ENCODE peak calls at places on chromosomes 1 and 21, in nine cellular contexts. One of them, this sample, is unnamed.
A peak's percentile ranks its signal among the peaks of the same experiment; 100 is the strongest.

GRCh38 chr21:32878654-32879053 is 107.1 kb upstream of the PAXBP1 start:
- DNase-seq in uterus: no peak
- DNase-seq in astrocyte of the spinal cord: no peak
- DNase-seq in neural crest cell: no peak
- DNase-seq in HFF-Myc: no peak
- DNase-seq in sigmoid colon: no peak
- DNase-seq in fibroblast of the aortic adventitia: no peak
- DNase-seq in CD8-positive, alpha-beta T cell: no peak
- DNase-seq in tibial nerve: peak; percentile 48
- DNase-seq in this sample: no peak

GRCh38 chr1:75203415-75204277 is 69.5 kb downstream of the LHX8 start:
- DNase-seq in HFF-Myc: peak; percentile 9
- DNase-seq in tibial nerve: peak; percentile 8
- DNase-seq in fibroblast of the aortic adventitia: peak; percentile 59
- DNase-seq in CD8-positive, alpha-beta T cell: no peak
- DNase-seq in sigmoid colon: no peak
- DNase-seq in astrocyte of the spinal cord: peak; percentile 52
- DNase-seq in neural crest cell: peak; percentile 24
- DNase-seq in uterus: no peak
- DNase-seq in this sample: no peak

GRCh38 chr1:48488721-48489120 is 16.7 kb upstream of the SPATA6 start:
- DNase-seq in neural crest cell: no peak
- DNase-seq in fibroblast of the aortic adventitia: no peak
- DNase-seq in HFF-Myc: no peak
- DNase-seq in sigmoid colon: no peak
- DNase-seq in astrocyte of the spinal cord: no peak
- DNase-seq in uterus: no peak
- DNase-seq in tibial nerve: no peak
- DNase-seq in CD8-positive, alpha-beta T cell: no peak
- DNase-seq in this sample: no peak

GRCh38 chr21:44374601-44375280 is 21.3 kb downstream of the TRPM2 start:
- DNase-seq in sigmoid colon: no peak
- DNase-seq in CD8-positive, alpha-beta T cell: no peak
- DNase-seq in neural crest cell: no peak
- DNase-seq in tibial nerve: no peak
- DNase-seq in HFF-Myc: no peak
- DNase-seq in astrocyte of the spinal cord: no peak
- DNase-seq in uterus: no peak
- DNase-seq in fibroblast of the aortic adventitia: no peak
- DNase-seq in this sample: no peak

GRCh38 chr1:8370928-8371327 is 53.0 kb downstream of the SLC45A1 start:
- DNase-seq in fibroblast of the aortic adventitia: peak; percentile 58
- DNase-seq in HFF-Myc: no peak
- DNase-seq in tibial nerve: no peak
- DNase-seq in neural crest cell: no peak
- DNase-seq in astrocyte of the spinal cord: no peak
- DNase-seq in CD8-positive, alpha-beta T cell: no peak
- DNase-seq in sigmoid colon: peak; percentile 88
- DNase-seq in uterus: peak; percentile 59
- DNase-seq in this sample: no peak

GRCh38 chr1:32250893-32251716 is at the start of gene LCK:
- DNase-seq in fibroblast of the aortic adventitia: no peak
- DNase-seq in CD8-positive, alpha-beta T cell: peak; percentile 64
- DNase-seq in HFF-Myc: no peak
- DNase-seq in neural crest cell: no peak
- DNase-seq in sigmoid colon: no peak
- DNase-seq in tibial nerve: no peak
- DNase-seq in uterus: no peak
- DNase-seq in astrocyte of the spinal cord: no peak
- DNase-seq in this sample: no peak

GRCh38 chr1:49060766-49061165 is 284.1 kb upstream of the BEND5 start:
- DNase-seq in astrocyte of the spinal cord: peak; percentile 81
- DNase-seq in sigmoid colon: no peak
- DNase-seq in tibial nerve: no peak
- DNase-seq in fibroblast of the aortic adventitia: peak; percentile 56
- DNase-seq in HFF-Myc: no peak
- DNase-seq in CD8-positive, alpha-beta T cell: no peak
- DNase-seq in neural crest cell: no peak
- DNase-seq in uterus: no peak
- DNase-seq in this sample: no peak

GRCh38 chr1:86965012-86965826 is 50.8 kb downstream of the HS2ST1 start:
- DNase-seq in uterus: no peak
- DNase-seq in astrocyte of the spinal cord: peak; percentile 36
- DNase-seq in sigmoid colon: no peak
- DNase-seq in tibial nerve: peak; percentile 50
- DNase-seq in fibroblast of the aortic adventitia: peak; percentile 74
- DNase-seq in HFF-Myc: no peak
- DNase-seq in CD8-positive, alpha-beta T cell: peak; percentile 23
- DNase-seq in neural crest cell: no peak
- DNase-seq in this sample: no peak

GRCh38 chr1:188778578-188778977 is 1699.1 kb downstream of the BRINP3 start:
- DNase-seq in astrocyte of the spinal cord: peak; percentile 16
- DNase-seq in tibial nerve: no peak
- DNase-seq in neural crest cell: no peak
- DNase-seq in sigmoid colon: no peak
- DNase-seq in fibroblast of the aortic adventitia: no peak
- DNase-seq in uterus: no peak
- DNase-seq in CD8-positive, alpha-beta T cell: no peak
- DNase-seq in HFF-Myc: no peak
- DNase-seq in this sample: no peak

DNA sequence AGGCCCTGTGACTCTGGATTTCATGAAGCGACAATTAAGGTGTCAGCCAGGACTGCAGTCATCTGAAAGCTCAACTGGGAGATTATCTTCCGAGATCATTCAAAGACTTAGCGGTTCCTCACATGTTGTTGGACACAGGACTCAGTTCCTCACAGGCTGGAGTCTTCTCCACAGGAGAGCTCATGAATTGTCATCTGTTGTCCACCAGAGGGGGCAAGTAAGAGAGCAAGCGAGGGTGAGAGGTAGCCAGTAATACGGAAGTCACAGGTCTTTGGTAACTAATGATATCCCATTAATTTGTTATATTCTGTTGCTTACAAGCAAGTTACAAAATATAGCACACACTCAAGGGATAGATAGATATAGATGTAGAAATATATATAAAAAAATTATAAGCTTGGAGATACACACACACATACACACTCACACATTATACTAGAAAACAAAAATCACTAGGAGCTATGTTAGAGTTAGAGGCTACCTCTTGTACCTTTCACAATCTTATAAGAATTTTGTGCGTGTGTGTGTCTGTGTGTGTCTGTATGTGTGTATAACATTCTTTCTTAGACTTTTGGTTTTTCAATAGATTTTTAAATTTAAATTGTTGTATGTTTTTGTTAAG is 1695.3 kb downstream of the BRINP3 start:
- DNase-seq in astrocyte of the spinal cord: peak; percentile 41
- DNase-seq in neural crest cell: peak; percentile 8
- DNase-seq in fibroblast of the aortic adventitia: peak; percentile 1
- DNase-seq in tibial nerve: no peak
- DNase-seq in sigmoid colon: no peak
- DNase-seq in HFF-Myc: no peak
- DNase-seq in CD8-positive, alpha-beta T cell: no peak
- DNase-seq in uterus: no peak
- DNase-seq in this sample: no peak
- TF ChIP-seq CTCF in astrocyte of the spinal cord: peak; percentile 64
- TF ChIP-seq CTCF in neural crest cell: peak; percentile 77
- TF ChIP-seq CTCF in fibroblast of the aortic adventitia: no peak
- TF ChIP-seq CTCF in tibial nerve: no peak
- TF ChIP-seq CTCF in sigmoid colon: no peak
- TF ChIP-seq CTCF in HFF-Myc: peak; percentile 13
- TF ChIP-seq CTCF in CD8-positive, alpha-beta T cell: no peak
- TF ChIP-seq CTCF in uterus: no peak
- TF ChIP-seq CTCF in this sample: peak; percentile 66

GRCh38 chr1:226916497-226916896 is 23.6 kb upstream of the COQ8A start:
- DNase-seq in tibial nerve: no peak
- DNase-seq in HFF-Myc: no peak
- DNase-seq in uterus: no peak
- DNase-seq in CD8-positive, alpha-beta T cell: no peak
- DNase-seq in sigmoid colon: no peak
- DNase-seq in fibroblast of the aortic adventitia: no peak
- DNase-seq in astrocyte of the spinal cord: no peak
- DNase-seq in neural crest cell: no peak
- DNase-seq in this sample: no peak

GRCh38 chr1:226920446-226920894 is 19.6 kb upstream of the COQ8A start:
- DNase-seq in astrocyte of the spinal cord: no peak
- DNase-seq in CD8-positive, alpha-beta T cell: no peak
- DNase-seq in HFF-Myc: no peak
- DNase-seq in fibroblast of the aortic adventitia: no peak
- DNase-seq in tibial nerve: no peak
- DNase-seq in sigmoid colon: no peak
- DNase-seq in neural crest cell: no peak
- DNase-seq in uterus: no peak
- DNase-seq in this sample: no peak

GRCh38 chr1:226921504-226921903 is 18.6 kb upstream of the COQ8A start:
- DNase-seq in HFF-Myc: no peak
- DNase-seq in CD8-positive, alpha-beta T cell: no peak
- DNase-seq in sigmoid colon: no peak
- DNase-seq in uterus: no peak
- DNase-seq in tibial nerve: no peak
- DNase-seq in neural crest cell: no peak
- DNase-seq in fibroblast of the aortic adventitia: no peak
- DNase-seq in astrocyte of the spinal cord: no peak
- DNase-seq in this sample: no peak

GRCh38 chr1:226919587-226919986 is 20.5 kb upstream of the COQ8A start:
- DNase-seq in CD8-positive, alpha-beta T cell: no peak
- DNase-seq in sigmoid colon: no peak
- DNase-seq in neural crest cell: no peak
- DNase-seq in tibial nerve: no peak
- DNase-seq in fibroblast of the aortic adventitia: no peak
- DNase-seq in astrocyte of the spinal cord: no peak
- DNase-seq in uterus: no peak
- DNase-seq in HFF-Myc: no peak
- DNase-seq in this sample: no peak

GRCh38 chr1:226919995-226920394 is 20.1 kb upstream of the COQ8A start:
- DNase-seq in CD8-positive, alpha-beta T cell: no peak
- DNase-seq in neural crest cell: no peak
- DNase-seq in sigmoid colon: no peak
- DNase-seq in fibroblast of the aortic adventitia: no peak
- DNase-seq in uterus: no peak
- DNase-seq in tibial nerve: no peak
- DNase-seq in HFF-Myc: no peak
- DNase-seq in astrocyte of the spinal cord: no peak
- DNase-seq in this sample: no peak
- TF ChIP-seq CTCF in CD8-positive, alpha-beta T cell: no peak
- TF ChIP-seq CTCF in neural crest cell: no peak
- TF ChIP-seq CTCF in sigmoid colon: no peak
- TF ChIP-seq CTCF in fibroblast of the aortic adventitia: no peak
- TF ChIP-seq CTCF in uterus: no peak
- TF ChIP-seq CTCF in tibial nerve: no peak
- TF ChIP-seq CTCF in HFF-Myc: no peak
- TF ChIP-seq CTCF in astrocyte of the spinal cord: no peak
- TF ChIP-seq CTCF in this sample: no peak

GRCh38 chr1:79043506-79043905 is 37.0 kb upstream of the ADGRL4 start:
- DNase-seq in astrocyte of the spinal cord: no peak
- DNase-seq in fibroblast of the aortic adventitia: peak; percentile 87
- DNase-seq in HFF-Myc: no peak
- DNase-seq in tibial nerve: no peak
- DNase-seq in sigmoid colon: no peak
- DNase-seq in neural crest cell: no peak
- DNase-seq in CD8-positive, alpha-beta T cell: no peak
- DNase-seq in uterus: no peak
- DNase-seq in this sample: no peak

GRCh38 chr1:79042539-79042938 is 36.0 kb upstream of the ADGRL4 start:
- DNase-seq in fibroblast of the aortic adventitia: no peak
- DNase-seq in neural crest cell: no peak
- DNase-seq in HFF-Myc: no peak
- DNase-seq in astrocyte of the spinal cord: no peak
- DNase-seq in uterus: no peak
- DNase-seq in tibial nerve: no peak
- DNase-seq in sigmoid colon: no peak
- DNase-seq in CD8-positive, alpha-beta T cell: no peak
- DNase-seq in this sample: no peak

GRCh38 chr1:79041666-79042065 is 35.1 kb upstream of the ADGRL4 start:
- DNase-seq in astrocyte of the spinal cord: no peak
- DNase-seq in uterus: no peak
- DNase-seq in CD8-positive, alpha-beta T cell: no peak
- DNase-seq in neural crest cell: no peak
- DNase-seq in sigmoid colon: no peak
- DNase-seq in HFF-Myc: no peak
- DNase-seq in tibial nerve: no peak
- DNase-seq in fibroblast of the aortic adventitia: peak; percentile 16
- DNase-seq in this sample: no peak

GRCh38 chr1:79042117-79042516 is 35.6 kb upstream of the ADGRL4 start:
- DNase-seq in tibial nerve: no peak
- DNase-seq in HFF-Myc: peak; percentile 30
- DNase-seq in fibroblast of the aortic adventitia: peak; percentile 74
- DNase-seq in astrocyte of the spinal cord: peak; percentile 62
- DNase-seq in sigmoid colon: no peak
- DNase-seq in uterus: no peak
- DNase-seq in CD8-positive, alpha-beta T cell: no peak
- DNase-seq in neural crest cell: no peak
- DNase-seq in this sample: no peak

DNA sequence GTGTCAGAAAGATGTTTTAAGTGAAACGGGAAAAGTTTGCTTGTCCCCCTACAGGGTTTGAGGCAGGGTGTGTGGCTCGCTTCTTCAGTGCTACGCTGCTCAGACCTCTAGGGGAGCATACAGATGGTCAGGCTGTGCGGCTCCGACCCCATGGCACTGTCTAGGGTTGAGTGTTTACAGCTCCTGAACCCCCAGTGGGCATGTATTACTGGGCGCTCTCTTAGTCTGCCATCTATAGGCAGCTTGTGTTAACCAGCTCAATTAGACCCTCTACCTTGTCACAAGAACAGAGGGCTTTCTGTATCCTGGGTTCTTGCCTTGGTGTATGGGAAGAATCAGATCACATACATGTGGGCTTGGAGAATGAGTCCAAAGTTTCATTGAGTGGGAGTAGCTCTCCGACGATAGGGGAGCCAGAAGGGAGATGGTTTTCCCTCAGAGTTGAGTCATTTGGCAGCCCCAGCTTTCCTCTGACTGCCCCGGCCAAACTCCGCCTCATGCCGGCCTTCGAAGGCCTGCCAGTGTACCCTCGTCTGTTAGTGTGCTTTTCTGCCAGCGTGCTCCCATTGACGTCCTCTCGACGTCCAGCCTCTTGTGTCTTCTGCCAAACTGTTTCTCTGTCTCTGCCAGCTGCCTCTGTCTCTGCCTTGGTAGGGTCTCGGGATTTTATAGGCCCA is 38.6 kb upstream of the ADGRL4 start:
- DNase-seq in CD8-positive, alpha-beta T cell: no peak
- DNase-seq in tibial nerve: no peak
- DNase-seq in sigmoid colon: no peak
- DNase-seq in astrocyte of the spinal cord: no peak
- DNase-seq in HFF-Myc: no peak
- DNase-seq in fibroblast of the aortic adventitia: peak; percentile 19
- DNase-seq in uterus: no peak
- DNase-seq in neural crest cell: no peak
- DNase-seq in this sample: no peak
- TF ChIP-seq CTCF in CD8-positive, alpha-beta T cell: no peak
- TF ChIP-seq CTCF in tibial nerve: no peak
- TF ChIP-seq CTCF in sigmoid colon: no peak
- TF ChIP-seq CTCF in astrocyte of the spinal cord: no peak
- TF ChIP-seq CTCF in HFF-Myc: no peak
- TF ChIP-seq CTCF in fibroblast of the aortic adventitia: peak; percentile 0
- TF ChIP-seq CTCF in uterus: no peak
- TF ChIP-seq CTCF in neural crest cell: no peak
- TF ChIP-seq CTCF in this sample: no peak

GRCh38 chr1:39571178-39571483 is 5.5 kb downstream of the PABPC4 start:
- DNase-seq in uterus: no peak
- DNase-seq in tibial nerve: no peak
- DNase-seq in HFF-Myc: no peak
- DNase-seq in CD8-positive, alpha-beta T cell: no peak
- DNase-seq in neural crest cell: no peak
- DNase-seq in sigmoid colon: no peak
- DNase-seq in astrocyte of the spinal cord: no peak
- DNase-seq in fibroblast of the aortic adventitia: no peak
- DNase-seq in this sample: no peak

GRCh38 chr1:39568208-39568607 is 8.4 kb downstream of the PABPC4 start:
- DNase-seq in neural crest cell: no peak
- DNase-seq in fibroblast of the aortic adventitia: no peak
- DNase-seq in astrocyte of the spinal cord: no peak
- DNase-seq in uterus: no peak
- DNase-seq in tibial nerve: no peak
- DNase-seq in CD8-positive, alpha-beta T cell: no peak
- DNase-seq in sigmoid colon: peak; percentile 32
- DNase-seq in HFF-Myc: no peak
- DNase-seq in this sample: no peak

GRCh38 chr1:39567302-39567701 is 9.3 kb downstream of the PABPC4 start:
- DNase-seq in HFF-Myc: no peak
- DNase-seq in sigmoid colon: peak; percentile 12
- DNase-seq in tibial nerve: no peak
- DNase-seq in neural crest cell: no peak
- DNase-seq in fibroblast of the aortic adventitia: no peak
- DNase-seq in uterus: no peak
- DNase-seq in astrocyte of the spinal cord: no peak
- DNase-seq in CD8-positive, alpha-beta T cell: no peak
- DNase-seq in this sample: no peak

GRCh38 chr1:39570477-39571177 is 6.0 kb downstream of the PABPC4 start:
- DNase-seq in fibroblast of the aortic adventitia: no peak
- DNase-seq in astrocyte of the spinal cord: no peak
- DNase-seq in sigmoid colon: no peak
- DNase-seq in tibial nerve: no peak
- DNase-seq in uterus: no peak
- DNase-seq in HFF-Myc: no peak
- DNase-seq in CD8-positive, alpha-beta T cell: no peak
- DNase-seq in neural crest cell: no peak
- DNase-seq in this sample: no peak

GRCh38 chr1:39569034-39569433 is 7.6 kb downstream of the PABPC4 start:
- DNase-seq in tibial nerve: no peak
- DNase-seq in fibroblast of the aortic adventitia: no peak
- DNase-seq in sigmoid colon: no peak
- DNase-seq in CD8-positive, alpha-beta T cell: no peak
- DNase-seq in HFF-Myc: no peak
- DNase-seq in uterus: no peak
- DNase-seq in neural crest cell: no peak
- DNase-seq in astrocyte of the spinal cord: no peak
- DNase-seq in this sample: no peak
- TF ChIP-seq CTCF in tibial nerve: no peak
- TF ChIP-seq CTCF in fibroblast of the aortic adventitia: no peak
- TF ChIP-seq CTCF in sigmoid colon: no peak
- TF ChIP-seq CTCF in CD8-positive, alpha-beta T cell: no peak
- TF ChIP-seq CTCF in HFF-Myc: no peak
- TF ChIP-seq CTCF in uterus: no peak
- TF ChIP-seq CTCF in neural crest cell: no peak
- TF ChIP-seq CTCF in astrocyte of the spinal cord: no peak
- TF ChIP-seq CTCF in this sample: no peak